ENCODE peak calls at places on chromosomes 16 and 17, in six cellular contexts. D, C, A, N, E and F are unnamed samples.

GRCh38 chr17:82031303-82031884 is at the start of gene RAC3:
- DNase-seq in E (no peak), N (no peak), A (no peak), D (no peak), C (no peak), F (no peak)

GRCh38 chr16:70657956-70658355 is 11.6 kb downstream of the IL34 start:
- DNase-seq in C (no peak), N (no peak), A (no peak), E (no peak), D (no peak), F (no peak)

GRCh38 chr17:46795379-46795952 is 23.0 kb downstream of the WNT3 start:
- DNase-seq in D (no peak), N (no peak), E (peak), C (no peak), A (no peak), F (no peak)

GRCh38 chr17:42895185-42895555 is 5.4 kb upstream of the G6PC1 start:
- DNase-seq in N (no peak), E (peak), C (peak), A (peak), D (peak), F (no peak)

GRCh38 chr17:9729735-9730420 is 61.5 kb downstream of the DHRS7C start:
- DNase-seq in D (no peak), A (no peak), C (no peak), N (no peak), E (peak), F (no peak)

GRCh38 chr16:15759070-15759469 is 97.8 kb downstream of the MYH11 start:
- DNase-seq in A (no peak), N (no peak), D (no peak), E (no peak), C (no peak), F (no peak)

GRCh38 chr17:80367510-80367909 is 47.5 kb upstream of the ENDOV start:
- DNase-seq in D (no peak), N (no peak), A (no peak), C (no peak), E (no peak), F (no peak)

GRCh38 chr17:48445248-48445620 is 15.2 kb upstream of the SKAP1 start:
- DNase-seq in N (no peak), E (no peak), A (no peak), C (no peak), D (no peak), F (no peak)

GRCh38 chr16:78179666-78180065 is 80.2 kb downstream of the WWOX start:
- DNase-seq in C (no peak), A (no peak), N (no peak), E (no peak), D (no peak), F (no peak)

GRCh38 chr17:77618731-77619130 is 339.8 kb upstream of the TNRC6C start:
- DNase-seq in C (no peak), N (no peak), A (no peak), E (no peak), D (no peak), F (no peak)

GRCh38 chr17:58917228-58917627 is 161.6 kb downstream of the PPM1E start:
- DNase-seq in C (no peak), E (no peak), D (no peak), A (no peak), N (no peak), F (no peak)

GRCh38 chr17:9291912-9292562 is 270.7 kb downstream of the NTN1 start:
- DNase-seq in D (peak), E (peak), N (peak), C (no peak), A (peak), F (no peak)

GRCh38 chr16:15827709-15828343 is 29.0 kb downstream of the MYH11 start:
- DNase-seq in A (no peak), C (no peak), D (no peak), N (no peak), E (no peak), F (no peak)

GRCh38 chr17:6853764-6854442 is 22.4 kb upstream of the TEKT1 start:
- DNase-seq in C (no peak), D (no peak), A (no peak), E (no peak), N (no peak), F (no peak)

GRCh38 chr17:63675607-63676539 is 24.1 kb downstream of the LIMD2 start:
- DNase-seq in C (peak), D (peak), A (peak), E (peak), N (peak), F (no peak)

GRCh38 chr17:32495347-32496253 is 8.8 kb downstream of the CDK5R1 start:
- DNase-seq in D (peak), E (no peak), N (no peak), C (no peak), A (no peak), F (no peak)

GRCh38 chr16:12899529-12900168 is 1.7 kb upstream of the SHISA9 start:
- DNase-seq in D (no peak), A (no peak), C (no peak), E (peak), N (no peak), F (no peak)

GRCh38 chr17:82983510-82984248 is 95.7 kb upstream of the METRNL start:
- DNase-seq in N (no peak), E (no peak), A (no peak), D (no peak), C (no peak), F (no peak)

GRCh38 chr17:61309857-61310256 is 89.8 kb upstream of the TBX2 start:
- DNase-seq in C (peak), D (no peak), E (peak), N (no peak), A (no peak), F (no peak)

GRCh38 chr16:72877374-72878028 is 170.4 kb downstream of the ZFHX3 start:
- DNase-seq in D (no peak), A (no peak), E (peak), C (peak), N (no peak), F (no peak)

GRCh38 chr16:4200000-4200780 is 41.7 kb downstream of the SRL start:
- DNase-seq in C (no peak), E (peak), A (peak), D (peak), N (peak), F (peak)

GRCh38 chr17:7238418-7239090 is 703 bp downstream of the PHF23 start:
- DNase-seq in N (no peak), D (peak), E (peak), A (no peak), C (no peak), F (no peak)

GRCh38 chr17:41970901-41971331 is 4.3 kb downstream of the CNP start:
- DNase-seq in N (no peak), C (no peak), A (no peak), D (no peak), E (no peak), F (no peak)

GRCh38 chr16:17509194-17509593 is 38.4 kb upstream of the XYLT1 start:
- DNase-seq in C (no peak), N (no peak), D (no peak), E (no peak), A (no peak), F (no peak)

GRCh38 chr17:34126965-34127364 is 128.1 kb upstream of the CCL2 start:
- DNase-seq in N (no peak), C (no peak), D (no peak), A (no peak), E (no peak), F (no peak)

GRCh38 chr17:1399366-1399678 is 700 bp downstream of the YWHAE start:
- DNase-seq in N (peak), E (no peak), C (no peak), D (no peak), A (peak), F (peak)

GRCh38 chr17:78022425-78022824 is 63.9 kb downstream of the TNRC6C start:
- DNase-seq in E (no peak), D (no peak), C (no peak), N (no peak), A (no peak), F (no peak)

GRCh38 chr17:68182940-68183551 is 64.8 kb upstream of the AMZ2 start:
- DNase-seq in D (no peak), N (no peak), C (no peak), E (peak), A (no peak), F (peak)

GRCh38 chr17:57925361-57925990 is 29.7 kb downstream of the CUEDC1 start:
- DNase-seq in A (no peak), D (no peak), E (no peak), C (no peak), N (no peak), F (no peak)

GRCh38 chr16:46690281-46691178 is 1.1 kb downstream of the ORC6 start:
- DNase-seq in N (no peak), E (no peak), A (no peak), D (no peak), C (no peak), F (no peak)

GRCh38 chr17:45394913-45395568 is 37.6 kb downstream of the ARHGAP27 start:
- DNase-seq in D (peak), E (peak), N (peak), C (peak), A (peak), F (peak)

GRCh38 chr16:85029413-85029794 is 1.8 kb downstream of the KIAA0513 start:
- DNase-seq in A (no peak), N (no peak), D (no peak), C (no peak), E (peak), F (no peak)

GRCh38 chr17:41322264-41322902 is 6.9 kb upstream of the KRTAP17-1 start:
- DNase-seq in N (no peak), A (no peak), E (peak), D (no peak), C (peak), F (no peak)

GRCh38 chr16:35404273-35404672 is 1944.9 kb downstream of the TP53TG3F start:
- DNase-seq in C (no peak), N (no peak), E (no peak), D (no peak), A (no peak), F (no peak)

GRCh38 chr17:17151962-17152361 is 54.2 kb downstream of the PLD6 start:
- DNase-seq in D (peak), A (peak), E (peak), C (peak), N (peak), F (no peak)

GRCh38 chr17:2028234-2028614 is 1.7 kb upstream of the DPH1 start:
- DNase-seq in N (no peak), A (no peak), E (no peak), D (no peak), C (no peak), F (no peak)

DNA sequence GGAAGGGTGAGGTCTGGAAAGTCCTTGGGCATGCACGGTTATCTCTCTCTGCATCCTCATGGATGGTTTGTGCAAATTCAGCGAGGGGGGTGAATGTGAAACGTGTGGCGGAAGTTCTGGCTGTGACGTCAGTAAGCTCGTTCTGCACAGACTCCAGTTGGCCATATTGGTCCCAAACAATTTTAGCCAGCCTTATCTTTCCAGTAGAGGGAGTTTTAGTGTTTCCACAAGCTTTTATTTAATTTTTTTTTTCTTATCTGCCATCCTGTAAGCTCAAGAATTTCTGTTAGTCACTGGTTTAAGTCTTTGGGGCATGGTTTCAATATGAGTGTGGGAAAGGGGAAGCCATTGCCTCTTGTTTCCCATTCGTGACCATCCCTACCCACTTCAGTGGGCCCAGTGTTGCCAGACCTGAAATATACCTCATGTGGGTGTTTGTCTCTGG is 39.0 kb downstream of the HLF start:
- DNase-seq in N (no peak), E (no peak), C (no peak), D (no peak), A (no peak), F (no peak)
- TF ChIP-seq CTCF in N (no peak), E (no peak), C (peak), D (no peak), A (no peak), F (no peak)

GRCh38 chr17:5793899-5794298 is 209.6 kb upstream of the NLRP1 start:
- DNase-seq in E (no peak), A (no peak), D (no peak), N (no peak), C (no peak), F (no peak)
- TF ChIP-seq CTCF in E (no peak), A (peak), D (no peak), N (no peak), C (no peak), F (peak)

GRCh38 chr16:87234601-87235000 is 82.6 kb downstream of the C16orf95 start:
- DNase-seq in C (no peak), D (no peak), A (no peak), E (no peak), N (no peak), F (no peak)

GRCh38 chr16:87233928-87234327 is 83.3 kb downstream of the C16orf95 start:
- DNase-seq in A (no peak), D (no peak), C (no peak), N (no peak), E (no peak), F (no peak)

GRCh38 chr16:87231295-87231694 is 85.9 kb downstream of the C16orf95 start:
- DNase-seq in A (no peak), N (no peak), D (no peak), E (no peak), C (no peak), F (no peak)

GRCh38 chr16:87229230-87230192 is 87.7 kb downstream of the C16orf95 start:
- DNase-seq in A (no peak), C (no peak), N (no peak), E (no peak), D (no peak), F (no peak)

DNA sequence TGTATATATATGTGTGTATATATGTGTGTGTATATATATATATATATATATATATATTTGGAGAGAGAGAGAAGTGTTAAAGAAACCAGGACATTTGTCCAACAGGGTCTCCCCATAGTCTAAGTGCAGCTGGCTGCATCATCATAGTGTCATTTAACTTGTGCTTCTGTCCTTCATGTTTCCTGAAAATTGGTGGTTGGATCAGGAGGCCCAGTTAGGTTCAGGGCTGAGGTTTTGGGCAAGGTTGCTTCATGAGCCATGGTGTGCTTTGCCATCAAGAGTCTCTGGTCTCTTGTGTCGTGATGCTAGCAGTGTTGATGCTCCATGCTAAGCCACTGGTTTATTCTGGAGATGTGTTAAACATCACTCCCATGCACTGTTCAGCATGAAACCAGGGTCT is 85.3 kb downstream of the C16orf95 start:
- DNase-seq in D (no peak), A (no peak), N (no peak), E (no peak), C (no peak), F (no peak)
- TF ChIP-seq CTCF in D (no peak), A (no peak), N (no peak), E (no peak), C (no peak), F (no peak)

DNA sequence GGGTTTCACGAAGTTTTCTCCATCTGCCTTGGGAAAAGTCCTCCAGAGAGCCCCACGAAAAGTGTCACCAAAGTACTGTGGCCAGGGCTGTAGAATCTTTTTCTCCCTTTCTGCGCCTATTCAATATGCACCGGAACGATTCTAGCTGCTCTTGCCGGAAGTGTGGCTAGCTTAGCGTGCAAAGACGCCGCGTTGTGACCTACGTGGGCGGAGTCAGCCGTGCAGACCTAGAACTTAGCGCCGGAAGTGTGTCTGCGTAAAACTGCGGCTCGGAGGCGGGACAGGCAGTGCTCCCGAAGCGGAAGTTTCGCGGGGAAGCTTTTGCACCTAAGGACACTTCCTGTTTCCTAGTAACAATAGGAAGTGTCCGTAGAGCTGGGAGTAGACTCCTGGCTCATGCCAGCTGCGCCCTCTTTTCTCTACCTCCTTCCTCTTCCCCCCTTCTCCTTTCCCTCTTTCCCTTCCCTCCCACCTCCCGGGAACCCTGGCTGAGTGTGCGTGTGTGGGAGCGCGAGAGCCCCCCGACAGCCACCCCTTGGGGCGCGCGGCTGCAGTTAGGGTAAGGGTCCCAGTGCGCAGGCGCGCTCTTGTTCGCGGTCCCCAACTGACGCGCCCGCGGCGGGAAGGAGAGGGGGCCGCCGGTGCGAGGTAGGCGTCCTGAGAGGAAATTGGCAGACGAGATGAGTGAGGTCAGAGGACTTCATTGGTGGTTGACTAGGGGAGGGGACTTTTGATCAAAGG is at the start of the genes ZNF646 and ZNF668:
- DNase-seq in C (peak), D (peak), A (peak), E (peak), N (peak), F (peak)
- TF ChIP-seq CTCF in C (no peak), D (no peak), A (no peak), E (no peak), N (no peak), F (no peak)

GRCh38 chr17:21288581-21289017 is 4.1 kb downstream of the MAP2K3 start:
- DNase-seq in N (no peak), C (no peak), E (no peak), A (no peak), D (no peak), F (no peak)
- TF ChIP-seq CTCF in N (no peak), C (peak), E (no peak), A (peak), D (no peak), F (no peak)

GRCh38 chr17:35429702-35430101 is 2.6 kb downstream of the SLFN12 start:
- DNase-seq in N (no peak), E (no peak), A (no peak), C (no peak), D (no peak), F (no peak)

GRCh38 chr17:35428229-35428628 is 4.1 kb downstream of the SLFN12 start:
- DNase-seq in E (no peak), N (no peak), D (no peak), C (no peak), A (no peak), F (no peak)

GRCh38 chr17:35432176-35433074 is at the start of gene SLFN12:
- DNase-seq in N (no peak), C (peak), E (no peak), A (peak), D (peak), F (no peak)

GRCh38 chr17:35438433-35438832 is 6.1 kb upstream of the SLFN12 start:
- DNase-seq in D (no peak), A (no peak), N (no peak), E (no peak), C (no peak), F (no peak)

DNA sequence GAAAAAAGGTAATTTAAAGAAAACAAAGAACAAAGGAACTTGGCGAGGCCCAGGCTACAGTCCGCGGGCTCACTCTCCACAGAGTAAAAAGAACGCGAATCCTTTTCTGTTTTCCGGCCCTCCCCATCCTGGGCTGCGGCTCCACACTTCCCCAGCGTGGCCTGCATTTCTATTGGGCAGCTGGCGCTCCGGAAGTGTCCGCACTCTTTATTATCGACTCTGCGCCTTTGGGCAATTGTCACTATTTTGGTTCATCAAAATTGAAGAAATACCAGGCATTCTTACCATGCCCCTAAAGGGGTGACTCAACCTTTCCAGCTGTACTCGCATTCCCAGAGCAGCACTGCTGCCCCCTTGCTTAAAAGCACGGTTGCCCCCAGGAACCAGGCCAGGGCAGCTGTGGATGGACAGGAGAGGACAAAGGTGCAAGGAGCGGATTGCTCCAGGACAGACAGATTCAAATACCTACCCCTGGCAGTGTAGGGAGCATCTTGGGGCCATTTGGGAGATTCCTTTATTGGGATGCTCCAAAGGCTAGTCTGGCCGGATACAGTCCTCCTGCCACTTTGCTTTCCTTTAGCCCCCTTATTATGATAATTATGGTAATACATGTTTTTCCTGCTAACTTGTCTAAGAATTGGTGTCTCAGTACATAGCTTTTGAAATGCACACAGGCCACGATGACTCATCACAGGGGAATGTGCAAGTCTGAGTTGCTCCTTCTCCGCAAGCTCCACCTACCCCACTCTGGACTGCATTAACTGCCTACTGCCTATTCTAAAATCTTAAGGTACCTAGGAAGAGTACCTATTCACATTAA is 985 bp upstream of the SLFN12 start:
- DNase-seq in D (peak), E (peak), C (peak), N (no peak), A (peak), F (no peak)
- TF ChIP-seq CTCF in D (no peak), E (no peak), C (peak), N (no peak), A (peak), F (no peak)

DNA sequence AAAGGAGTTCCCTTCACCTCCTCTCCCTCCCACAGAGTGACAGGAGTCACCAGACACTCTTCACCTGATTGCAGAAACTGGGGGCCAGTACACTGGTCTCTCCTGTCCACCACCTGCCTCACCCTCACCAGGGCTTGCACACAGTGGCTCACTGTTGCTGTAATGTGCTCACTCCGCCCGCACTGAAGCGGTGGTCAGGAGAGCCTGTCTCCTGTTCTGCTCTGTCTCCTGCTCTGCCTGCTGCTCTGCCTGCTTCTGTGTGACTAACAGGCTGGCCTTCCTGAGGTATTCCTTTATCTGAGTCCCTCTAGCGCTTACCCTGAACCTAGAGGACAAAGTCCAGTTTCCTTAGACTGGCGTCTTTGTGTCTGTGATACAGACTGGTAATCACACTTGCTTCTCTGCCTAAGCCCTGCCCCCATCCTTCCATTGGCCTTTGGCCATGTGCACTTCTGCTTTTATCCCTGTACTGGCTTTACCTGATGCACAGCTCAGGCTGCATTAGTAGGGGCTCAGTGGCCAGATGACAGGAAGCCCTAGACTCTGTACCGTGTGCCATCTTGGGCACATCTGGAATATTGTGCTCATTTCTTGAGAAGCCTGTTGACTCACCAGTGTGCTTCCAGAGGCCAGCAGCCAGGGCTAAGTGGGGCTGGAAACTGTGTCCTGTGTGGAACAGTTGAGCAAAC is 13.3 kb downstream of the PROCA1 start:
- DNase-seq in A (no peak), E (no peak), C (no peak), N (no peak), D (no peak), F (no peak)
- TF ChIP-seq CTCF in A (no peak), E (no peak), C (no peak), N (no peak), D (no peak), F (no peak)